ENCODE peak calls at places on chromosomes 3 and 15, in eight cellular contexts. X, Q, V, H, C, M, K and W are unnamed samples.

GRCh38 chr3:65927576-65927975 is 111.1 kb downstream of the MAGI1 start:
- DNase-seq in K (no peak), V (no peak), X (no peak), Q (no peak), H (peak), M (peak), C (no peak), W (no peak)

GRCh38 chr3:189744235-189744634 is 113.0 kb downstream of the TP63 start:
- DNase-seq in H (no peak), K (no peak), V (no peak), Q (no peak), C (no peak), M (no peak), X (no peak), W (no peak)

GRCh38 chr3:46285931-46286330 is 43.7 kb downstream of the CCR3 start:
- DNase-seq in K (no peak), Q (no peak), M (no peak), C (no peak), H (no peak), V (no peak), X (no peak), W (no peak)

GRCh38 chr3:129345281-129345680 is 66.6 kb downstream of the HMCES start:
- DNase-seq in X (no peak), H (no peak), K (no peak), Q (no peak), C (no peak), M (no peak), V (no peak), W (no peak)

GRCh38 chr3:58955308-58955707 is 94.5 kb downstream of the CFAP20DC start:
- DNase-seq in X (no peak), Q (no peak), K (no peak), V (no peak), H (no peak), C (no peak), M (no peak), W (no peak)

GRCh38 chr3:113614402-113614801 is 82.0 kb downstream of the USF3 start:
- DNase-seq in V (no peak), Q (no peak), K (no peak), X (no peak), H (no peak), M (no peak), C (peak), W (no peak)

GRCh38 chr15:92914103-92914499 is 14.0 kb downstream of the CHD2 start:
- DNase-seq in V (no peak), K (no peak), X (no peak), H (no peak), C (no peak), M (no peak), Q (no peak), W (no peak)

GRCh38 chr3:58484722-58485069 is 7.2 kb upstream of the KCTD6 start:
- DNase-seq in C (no peak), V (no peak), X (no peak), H (no peak), K (no peak), M (no peak), Q (no peak), W (no peak)

GRCh38 chr15:74036271-74037170 is 42.0 kb downstream of the PML start:
- DNase-seq in X (peak), V (no peak), K (peak), C (no peak), H (peak), M (peak), Q (peak), W (peak)

GRCh38 chr3:88509582-88509981 is 359.8 kb downstream of the C3orf38 start:
- DNase-seq in M (no peak), C (no peak), H (no peak), V (no peak), Q (no peak), X (no peak), K (no peak), W (no peak)

GRCh38 chr3:122572940-122573412 is 4.5 kb upstream of the PARP15 start:
- DNase-seq in X (peak), Q (no peak), K (no peak), V (peak), H (peak), C (no peak), M (peak), W (no peak)

GRCh38 chr3:127044996-127045395 is 62.1 kb downstream of the PLXNA1 start:
- DNase-seq in K (peak), H (no peak), Q (no peak), V (no peak), M (peak), X (peak), C (no peak), W (no peak)

GRCh38 chr15:25717116-25717755 is 145.9 kb downstream of the ATP10A start:
- DNase-seq in K (no peak), H (peak), X (no peak), M (no peak), C (no peak), Q (no peak), V (no peak), W (no peak)

GRCh38 chr3:194057570-194058188 is 78.3 kb upstream of the HES1 start:
- DNase-seq in V (no peak), Q (no peak), X (no peak), M (no peak), H (no peak), C (no peak), K (no peak), W (no peak)

GRCh38 chr3:131712662-131713061 is 209.9 kb upstream of the MRPL3 start:
- DNase-seq in Q (no peak), H (no peak), M (no peak), C (no peak), K (no peak), V (no peak), X (no peak), W (no peak)

GRCh38 chr3:43221076-43221475 is 65.3 kb upstream of the SNRK start:
- DNase-seq in C (no peak), H (no peak), V (no peak), K (no peak), X (no peak), Q (no peak), M (no peak), W (no peak)

GRCh38 chr3:134017490-134017889 is 12.2 kb downstream of the SLCO2A1 start:
- DNase-seq in H (no peak), X (no peak), Q (no peak), C (no peak), K (no peak), V (no peak), M (no peak), W (no peak)

GRCh38 chr3:88033806-88034205 is 25.0 kb downstream of the CGGBP1 start:
- DNase-seq in Q (no peak), C (no peak), M (no peak), X (no peak), H (no peak), K (no peak), V (no peak), W (no peak)

GRCh38 chr3:126746395-126747177 is 42.5 kb downstream of the CHCHD6 start:
- DNase-seq in C (no peak), H (peak), Q (no peak), V (no peak), M (peak), K (peak), X (no peak), W (no peak)

GRCh38 chr3:160691962-160692361 is 15.0 kb downstream of the ARL14 start:
- DNase-seq in M (no peak), H (no peak), V (no peak), K (no peak), X (no peak), Q (no peak), C (no peak), W (no peak)

GRCh38 chr3:135905058-135905724 is 60.3 kb upstream of the PPP2R3A start:
- DNase-seq in C (no peak), M (no peak), V (no peak), H (no peak), X (no peak), Q (no peak), K (no peak), W (no peak)

GRCh38 chr3:132343018-132343612 is 25.9 kb downstream of the ACP3 start:
- DNase-seq in K (peak), H (peak), M (peak), Q (peak), X (peak), C (no peak), V (peak), W (peak)

GRCh38 chr3:47802734-47803477 is at the start of gene DHX30:
- DNase-seq in C (peak), Q (peak), H (peak), K (no peak), M (peak), X (peak), V (peak), W (peak)

GRCh38 chr3:32428092-32429068 is 36.7 kb downstream of the CMTM7 start:
- DNase-seq in C (no peak), X (peak), M (no peak), Q (no peak), H (no peak), K (no peak), V (peak), W (no peak)

GRCh38 chr15:58267026-58267425 is 128.8 kb downstream of the AQP9 start:
- DNase-seq in Q (no peak), X (no peak), K (no peak), V (no peak), C (no peak), H (no peak), M (no peak), W (no peak)

GRCh38 chr15:98567951-98568350 is 80.4 kb upstream of the IGF1R start:
- DNase-seq in X (no peak), K (no peak), Q (no peak), V (no peak), H (no peak), C (no peak), M (no peak), W (no peak)

GRCh38 chr3:119660474-119661150 is at the start of gene POPDC2:
- DNase-seq in H (no peak), C (no peak), X (no peak), Q (no peak), V (no peak), K (no peak), M (no peak), W (no peak)

GRCh38 chr3:130354430-130354829 is 9.0 kb downstream of the COL6A5 start:
- DNase-seq in M (no peak), C (no peak), V (no peak), H (peak), X (no peak), Q (no peak), K (no peak), W (no peak)

GRCh38 chr3:110974902-110975301 is 96.7 kb upstream of the NECTIN3 start:
- DNase-seq in Q (no peak), K (no peak), M (no peak), X (no peak), C (no peak), H (no peak), V (no peak), W (no peak)

GRCh38 chr3:194273396-194274310 is 77.5 kb downstream of the CPN2 start:
- DNase-seq in H (no peak), C (no peak), M (no peak), Q (no peak), V (no peak), X (no peak), K (no peak), W (no peak)

GRCh38 chr3:23461069-23461468 is 257.9 kb downstream of the UBE2E2 start:
- DNase-seq in M (no peak), H (peak), K (no peak), X (no peak), C (no peak), V (no peak), Q (no peak), W (no peak)

GRCh38 chr3:101779047-101779807 is at the start of gene NXPE3:
- DNase-seq in H (peak), Q (peak), C (peak), X (peak), M (peak), V (peak), K (peak), W (peak)

GRCh38 chr15:85897207-85897817 is 102.6 kb upstream of the KLHL25 start:
- DNase-seq in H (no peak), X (no peak), C (no peak), Q (peak), M (no peak), K (no peak), V (no peak), W (no peak)

DNA sequence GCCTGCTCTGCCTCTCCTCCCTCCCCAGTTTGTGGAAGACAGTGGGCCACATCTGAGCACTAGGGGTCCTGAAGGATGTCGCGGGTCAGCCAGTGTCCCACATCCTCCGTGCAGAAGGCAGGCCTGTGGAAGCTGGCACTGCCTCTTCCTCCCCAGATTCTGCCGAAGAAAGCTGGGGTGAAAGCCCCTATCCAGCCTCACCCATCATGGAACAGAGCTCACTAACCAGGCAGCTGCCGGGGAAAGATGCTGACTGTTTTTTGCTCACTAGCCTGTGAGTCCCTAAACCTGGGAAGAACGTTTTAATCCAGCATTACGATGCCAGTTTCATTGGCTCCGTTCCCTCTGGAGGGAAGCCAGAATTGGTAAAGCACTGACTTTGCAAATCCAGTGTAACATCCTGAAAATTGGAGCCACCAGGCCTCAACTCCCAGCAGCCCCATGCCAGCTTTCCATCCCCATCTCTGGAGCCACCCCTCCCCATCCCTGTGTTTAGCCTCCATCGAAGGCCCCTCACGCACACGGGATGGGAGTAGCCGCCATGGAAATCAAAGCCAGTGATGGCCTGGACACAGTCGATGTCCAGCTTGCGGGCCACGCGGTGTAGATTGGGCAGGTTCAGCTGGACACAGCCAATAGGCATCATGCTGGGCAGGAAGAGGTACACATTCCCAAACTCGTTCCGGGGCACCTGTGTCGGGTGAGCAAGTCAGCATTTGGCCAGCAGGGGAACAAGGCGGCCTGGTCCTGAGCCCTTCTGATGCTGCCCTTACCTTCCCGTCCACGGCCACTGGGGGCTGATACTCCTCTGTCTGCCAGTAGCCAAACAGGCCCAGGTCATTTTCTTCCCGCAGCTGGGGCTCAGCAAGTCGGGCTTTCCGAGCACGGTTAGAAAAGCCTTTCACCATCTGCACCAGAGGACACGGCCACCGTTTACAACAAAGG is 23.5 kb downstream of the TMEM43 start:
- DNase-seq in C (no peak), Q (no peak), X (no peak), V (no peak), H (no peak), K (no peak), M (no peak), W (no peak)
- TF ChIP-seq CTCF in C (no peak), Q (peak), X (no peak), V (no peak), H (no peak), K (peak), M (no peak), W (no peak)

GRCh38 chr3:143035466-143036214 is 34.3 kb downstream of the U2SURP start:
- DNase-seq in Q (no peak), H (no peak), V (no peak), M (no peak), K (no peak), X (no peak), C (no peak), W (no peak)

GRCh38 chr3:143040264-143040879 is 39.0 kb downstream of the U2SURP start:
- DNase-seq in X (peak), M (no peak), C (no peak), H (peak), Q (no peak), K (no peak), V (no peak), W (no peak)

GRCh38 chr3:143041901-143042300 is 40.5 kb downstream of the U2SURP start:
- DNase-seq in V (no peak), Q (no peak), M (no peak), H (no peak), X (no peak), K (no peak), C (no peak), W (no peak)

GRCh38 chr3:143036557-143036956 is 35.2 kb downstream of the U2SURP start:
- DNase-seq in X (no peak), M (no peak), V (no peak), H (no peak), C (no peak), K (no peak), Q (no peak), W (no peak)

GRCh38 chr3:143037867-143038266 is 36.5 kb downstream of the U2SURP start:
- DNase-seq in M (no peak), Q (no peak), C (no peak), X (no peak), H (no peak), K (no peak), V (no peak), W (no peak)
- TF ChIP-seq CTCF in M (no peak), Q (no peak), C (no peak), X (peak), H (no peak), K (peak), V (no peak), W (no peak)

GRCh38 chr3:196486263-196486662 is 17.3 kb downstream of the RNF168 start:
- DNase-seq in Q (no peak), X (no peak), C (no peak), K (no peak), H (no peak), V (no peak), M (no peak), W (no peak)
- TF ChIP-seq CTCF in Q (peak), X (peak), C (no peak), K (peak), H (peak), V (peak), M (no peak), W (peak)

GRCh38 chr3:11654166-11654565 is 10.5 kb upstream of the VGLL4 start:
- DNase-seq in Q (no peak), X (no peak), H (no peak), K (no peak), C (no peak), M (no peak), V (no peak), W (no peak)

GRCh38 chr3:11650391-11650790 is 6.7 kb upstream of the VGLL4 start:
- DNase-seq in K (no peak), V (no peak), M (no peak), H (no peak), X (no peak), C (no peak), Q (no peak), W (no peak)

GRCh38 chr3:11653298-11654055 is 9.8 kb upstream of the VGLL4 start:
- DNase-seq in K (no peak), C (no peak), X (no peak), M (no peak), H (no peak), V (no peak), Q (no peak), W (no peak)

GRCh38 chr3:11651477-11651876 is 7.8 kb upstream of the VGLL4 start:
- DNase-seq in Q (no peak), H (no peak), X (no peak), K (no peak), C (no peak), V (no peak), M (no peak), W (no peak)

GRCh38 chr3:11651900-11652299 is 8.2 kb upstream of the VGLL4 start:
- DNase-seq in Q (no peak), M (no peak), H (no peak), K (peak), X (peak), C (no peak), V (peak), W (no peak)
- TF ChIP-seq CTCF in Q (peak), M (no peak), H (peak), K (peak), X (peak), C (peak), V (peak), W (peak)

GRCh38 chr3:30966896-30967295 is 72.4 kb upstream of the GADL1 start:
- DNase-seq in V (no peak), M (no peak), Q (no peak), K (no peak), H (no peak), C (no peak), X (no peak), W (no peak)

GRCh38 chr3:30964612-30965011 is 70.2 kb upstream of the GADL1 start:
- DNase-seq in C (no peak), Q (no peak), V (no peak), H (no peak), K (no peak), X (no peak), M (no peak), W (no peak)

GRCh38 chr3:30972449-30972848 is 78.0 kb upstream of the GADL1 start:
- DNase-seq in K (no peak), M (no peak), H (no peak), Q (no peak), V (no peak), X (no peak), C (no peak), W (no peak)

DNA sequence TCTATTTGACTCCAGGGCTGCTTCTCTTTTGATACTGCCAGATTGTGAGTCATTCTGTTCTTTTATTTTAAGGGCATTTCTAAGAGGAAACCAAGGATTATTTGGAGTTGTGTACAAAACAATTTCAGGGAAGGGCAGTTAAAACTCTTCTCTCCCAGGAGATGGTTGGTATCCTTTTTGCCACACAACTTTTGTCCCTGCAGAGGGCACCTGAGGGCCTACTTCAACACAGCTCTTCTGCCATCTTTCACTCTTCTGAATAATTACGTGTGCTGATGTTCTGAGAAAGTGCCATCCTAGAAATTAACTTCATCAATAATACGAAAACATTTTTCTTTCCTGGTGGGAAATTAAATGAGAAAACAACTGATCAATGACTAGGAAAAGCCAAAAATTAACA is 75.7 kb upstream of the GADL1 start:
- DNase-seq in H (no peak), X (peak), V (no peak), Q (no peak), C (no peak), M (no peak), K (no peak), W (no peak)
- TF ChIP-seq CTCF in H (peak), X (peak), V (peak), Q (no peak), C (peak), M (no peak), K (peak), W (no peak)

GRCh38 chr15:40957041-40957555 is 3.8 kb downstream of the CHAC1 start:
- DNase-seq in V (no peak), C (no peak), H (no peak), M (no peak), X (no peak), Q (no peak), K (no peak), W (no peak)

GRCh38 chr15:40957581-40958051 is 4.3 kb downstream of the CHAC1 start:
- DNase-seq in H (no peak), C (peak), Q (no peak), X (no peak), M (peak), K (no peak), V (no peak), W (no peak)

GRCh38 chr15:40958723-40959122 is 5.5 kb downstream of the CHAC1 start:
- DNase-seq in X (no peak), C (no peak), H (no peak), Q (no peak), K (no peak), V (no peak), M (no peak), W (no peak)

GRCh38 chr15:40959331-40960141 is 6.3 kb downstream of the CHAC1 start:
- DNase-seq in K (no peak), X (no peak), M (no peak), Q (no peak), C (no peak), H (no peak), V (no peak), W (no peak)

GRCh38 chr15:40958146-40958545 is 4.9 kb downstream of the CHAC1 start:
- DNase-seq in K (no peak), V (no peak), M (no peak), C (no peak), H (no peak), X (no peak), Q (no peak), W (no peak)
- TF ChIP-seq CTCF in K (no peak), V (no peak), M (no peak), C (no peak), H (no peak), X (no peak), Q (no peak), W (no peak)